ENCODE peak calls at places on chromosomes 11 and 22, in five cellular contexts. B, K, O, V and E are unnamed samples.

GRCh38 chr22:33829549-33830280 is 90.6 kb downstream of the LARGE1 start:
- DNase-seq in B (no peak), K (no peak), O (no peak), V (no peak), E (peak)

GRCh38 chr11:108498816-108499408 is 728 bp upstream of the POGLUT3 start:
- DNase-seq in B (no peak), K (no peak), O (no peak), V (no peak), E (no peak)

GRCh38 chr11:126917531-126918204 is 82.9 kb downstream of the KIRREL3 start:
- DNase-seq in B (peak), K (peak), O (peak), V (peak), E (peak)

GRCh38 chr11:18063131-18063530 is 17.1 kb upstream of the TPH1 start:
- DNase-seq in B (no peak), K (no peak), O (peak), V (no peak), E (peak)

GRCh38 chr22:31046591-31047226 is 34.4 kb upstream of the SMTN start:
- DNase-seq in B (no peak), K (no peak), O (no peak), V (no peak), E (peak)

GRCh38 chr11:79363861-79364378 is 76.9 kb downstream of the TENM4 start:
- DNase-seq in B (peak), K (no peak), O (peak), V (no peak), E (no peak)

GRCh38 chr22:24498826-24499225 is 3.7 kb downstream of the UPB1 start:
- DNase-seq in B (no peak), K (no peak), O (no peak), V (no peak), E (no peak)

GRCh38 chr11:86288776-86289507 is 13.1 kb upstream of the HIKESHI start:
- DNase-seq in B (no peak), K (no peak), O (no peak), V (no peak), E (peak)

GRCh38 chr11:109726061-109726460 is 304.1 kb downstream of the C11orf87 start:
- DNase-seq in B (no peak), K (no peak), O (peak), V (no peak), E (no peak)

GRCh38 chr11:62443390-62444201 is 24.8 kb downstream of the SCGB1A1 start:
- DNase-seq in B (no peak), K (peak), O (no peak), V (no peak), E (no peak)

GRCh38 chr11:46001427-46002049 is 79.1 kb downstream of the LARGE2 start:
- DNase-seq in B (no peak), K (peak), O (no peak), V (no peak), E (peak)

GRCh38 chr11:90512846-90513245 is 290.0 kb upstream of the CHORDC1 start:
- DNase-seq in B (no peak), K (no peak), O (no peak), V (no peak), E (no peak)

GRCh38 chr22:20904008-20904979 is 12.9 kb upstream of the CRKL start:
- DNase-seq in B (peak), K (peak), O (peak), V (no peak), E (peak)